ENCODE peak calls at places on chromosomes 5 and 9, in four cellular contexts. E is NCI-H1694 treated with DMSO at 0.1 percent for 48 hours, S is activated gamma-delta T cell, U is left cardiac atrium. O is an unnamed sample.

GRCh38 chr9:74570879-74571512 is 73.9 kb downstream of the RORB start:
- DNase-seq in E (no peak), S (no peak), U (no peak), O (peak)

GRCh38 chr9:89743576-89744254 is 138.9 kb downstream of the GADD45G start:
- DNase-seq in E (no peak), S (no peak), U (no peak), O (peak)

GRCh38 chr5:73321757-73322452 is 126.7 kb downstream of the FOXD1 start:
- DNase-seq in E (no peak), S (no peak), U (no peak), O (no peak)

GRCh38 chr5:114581136-114581535 is 219.3 kb downstream of the KCNN2 start:
- DNase-seq in E (no peak), S (no peak), U (no peak), O (no peak)

GRCh38 chr5:173477320-173478055 is 139.0 kb downstream of the BOD1 start:
- DNase-seq in E (no peak), S (no peak), U (peak), O (no peak)

GRCh38 chr5:135487839-135488514 is 35.8 kb upstream of the TIFAB start:
- DNase-seq in E (peak), S (no peak), U (no peak), O (no peak)

GRCh38 chr9:73143606-73144328 is 7.9 kb upstream of the ANXA1 start:
- DNase-seq in E (no peak), S (no peak), U (no peak), O (no peak)

GRCh38 chr9:4987996-4988421 is 2.9 kb downstream of the JAK2 start:
- DNase-seq in E (peak), S (no peak), U (no peak), O (peak)

GRCh38 chr5:123997354-123998215 is 485.6 kb downstream of the CSNK1G3 start:
- DNase-seq in E (no peak), S (no peak), U (no peak), O (no peak)

GRCh38 chr9:133703571-133704399 is 34.4 kb downstream of the SARDH start:
- DNase-seq in E (no peak), S (no peak), U (peak), O (no peak)

GRCh38 chr5:56123531-56124243 is 109.4 kb downstream of the ANKRD55 start:
- DNase-seq in E (no peak), S (no peak), U (peak), O (no peak)

GRCh38 chr9:34559616-34560546 is 29.6 kb downstream of the CNTFR start:
- DNase-seq in E (no peak), S (no peak), U (peak), O (peak)

GRCh38 chr5:57695179-57695578 is 212.6 kb upstream of the ACTBL2 start:
- DNase-seq in E (no peak), S (no peak), U (peak), O (no peak)

GRCh38 chr5:25744908-25745307 is 1100.1 kb upstream of the CDH10 start:
- DNase-seq in E (no peak), S (no peak), U (no peak), O (no peak)

GRCh38 chr9:122201641-122202040 is 27.1 kb downstream of the LHX6 start:
- DNase-seq in E (no peak), S (no peak), U (no peak), O (no peak)

GRCh38 chr9:133742849-133743444 is 4.8 kb upstream of the SARDH start:
- DNase-seq in E (peak), S (no peak), U (peak), O (peak)

GRCh38 chr5:40089269-40089668 is 590.4 kb upstream of the PTGER4 start:
- DNase-seq in E (no peak), S (no peak), U (no peak), O (peak)